ENCODE peak calls at places on chromosomes 11 and 22, in four cellular contexts. T is stimulated activated CD4-positive, alpha-beta T cell treated with anti-CD3 and anti-CD28 coated beads, TNF-alpha, amount 100 ng/mL, for 24 hours; X is adrenal gland; C is ELR. E is an unnamed sample.
A peak's percentile ranks its signal among the peaks of the same experiment; 100 is the strongest.

GRCh38 chr11:68840661-68841653 is 759 bp downstream of the CPT1A start:
- DNase-seq in X (peak; percentile 77), T (no peak), C (peak; percentile 56), E (no peak)

GRCh38 chr11:14861680-14862079 is 30.4 kb downstream of the CYP2R1 start:
- DNase-seq in C (no peak), T (no peak), X (no peak), E (no peak)

GRCh38 chr22:31870890-31871289 is 73.4 kb upstream of the YWHAH start:
- DNase-seq in T (no peak), C (peak; percentile 95), X (peak; percentile 63), E (peak; percentile 69)

GRCh38 chr22:22578702-22579424 is 19.8 kb upstream of the PRAME start:
- DNase-seq in C (peak; percentile 23), X (no peak), T (no peak), E (peak; percentile 23)

GRCh38 chr22:36797988-36798670 is 18.7 kb downstream of the PVALB start:
- DNase-seq in C (no peak), T (no peak), X (no peak), E (no peak)

GRCh38 chr11:88480217-88480616 is 142.7 kb upstream of the CTSC start:
- DNase-seq in X (peak; percentile 59), C (peak; percentile 92), T (no peak), E (peak; percentile 73)

GRCh38 chr11:86608251-86608799 is 64.1 kb downstream of the ME3 start:
- DNase-seq in T (no peak), C (peak; percentile 88), X (peak; percentile 84), E (no peak)

GRCh38 chr11:6856871-6857270 is 6.0 kb upstream of the OR10A2 start:
- DNase-seq in C (peak; percentile 82), X (no peak), T (no peak), E (peak; percentile 27)

GRCh38 chr11:35523351-35523768 is 2.1 kb downstream of the PAMR1 start:
- DNase-seq in C (peak; percentile 58), T (no peak), X (no peak), E (no peak)

GRCh38 chr11:27217496-27217895 is 145.5 kb downstream of the CCDC34 start:
- DNase-seq in C (no peak), X (no peak), T (no peak), E (no peak)

GRCh38 chr11:10728779-10729472 is 22.1 kb upstream of the CTR9 start:
- DNase-seq in C (no peak), T (no peak), X (no peak), E (no peak)

GRCh38 chr11:125923012-125923579 is 18.8 kb downstream of the DDX25 start:
- DNase-seq in C (peak; percentile 72), T (peak; percentile 32), X (peak; percentile 82), E (peak; percentile 32)

GRCh38 chr22:49833340-49834007 is 5.8 kb upstream of the BRD1 start:
- DNase-seq in T (no peak), C (no peak), X (no peak), E (no peak)

GRCh38 chr22:20751185-20751851 is 22.6 kb upstream of the SERPIND1 start:
- DNase-seq in X (no peak), T (no peak), C (no peak), E (no peak)

GRCh38 chr11:73980001-73980960 is 2.4 kb downstream of the UCP2 start:
- DNase-seq in C (no peak), X (peak; percentile 63), T (peak; percentile 49), E (no peak)

GRCh38 chr11:95453616-95454118 is 222.7 kb upstream of the SESN3 start:
- DNase-seq in X (no peak), C (no peak), T (no peak), E (no peak)

GRCh38 chr11:3920148-3920852 is 64.8 kb downstream of the STIM1 start:
- DNase-seq in C (peak; percentile 70), X (no peak), T (peak; percentile 51), E (no peak)

GRCh38 chr11:75733346-75734107 is 15.9 kb downstream of the MOGAT2 start:
- DNase-seq in C (peak; percentile 13), X (peak; percentile 25), T (no peak), E (no peak)

GRCh38 chr11:117273550-117274289 is 17.4 kb upstream of the BACE1-AS start:
- DNase-seq in X (no peak), C (peak; percentile 96), T (no peak), E (peak; percentile 55)

GRCh38 chr22:26418620-26419019 is 10.4 kb upstream of the ASPHD2 start:
- DNase-seq in X (no peak), T (no peak), C (no peak), E (no peak)